ENCODE peak calls at places on chromosomes 2 and 18, in four cellular contexts. B is right lobe of liver, O is lung, K is MM.1S. Z is an unnamed sample. For H3K36me3, the result is how much of the 10 kb centered on the place peaks cover.

GRCh38 chr2:1685957-1686783 is 58.1 kb downstream of the PXDN start:
- DNase-seq in K (no peak), O (no peak), B (no peak), Z (no peak)

GRCh38 chr2:225182126-225182525 is 139.9 kb upstream of the DOCK10 start:
- DNase-seq in K (no peak), B (no peak), O (no peak), Z (no peak)

GRCh38 chr2:135485441-135485840 is 45.6 kb downstream of the ZRANB3 start:
- DNase-seq in K (no peak), O (no peak), B (no peak), Z (no peak)

GRCh38 chr2:7430421-7430868 is 513.2 kb downstream of the RNF144A start:
- DNase-seq in O (no peak), B (no peak), K (no peak), Z (no peak)

GRCh38 chr2:120108049-120108448 is 95.2 kb downstream of the EPB41L5 start:
- DNase-seq in O (peak), B (no peak), K (no peak), Z (peak)

GRCh38 chr18:3151379-3152264 is 68.1 kb downstream of the MYOM1 start:
- DNase-seq in O (no peak), B (no peak), K (peak), Z (no peak)

GRCh38 chr2:106057206-106057605 is 136.9 kb downstream of the UXS1 start:
- DNase-seq in B (no peak), K (peak), O (no peak), Z (no peak)

GRCh38 chr2:44902767-44903166 is 38.7 kb upstream of the SIX3 start:
- DNase-seq in K (peak), B (no peak), O (no peak), Z (no peak)

GRCh38 chr2:101976887-101977286 is 14.9 kb upstream of the IL1R2 start:
- DNase-seq in B (no peak), K (peak), O (no peak), Z (no peak)

GRCh38 chr2:160582481-160583161 is 89.0 kb upstream of the RBMS1 start:
- DNase-seq in K (no peak), B (no peak), O (no peak), Z (peak)
- H3K36me3 ChIP-seq in K (under half), B (under half), O (under half), Z (under half)

GRCh38 chr2:239139101-239139500 is 261.7 kb downstream of the HDAC4 start:
- DNase-seq in O (no peak), B (peak), K (no peak), Z (no peak)
- H3K36me3 ChIP-seq in O (under half), B (under half), K (under half), Z (under half)

DNA sequence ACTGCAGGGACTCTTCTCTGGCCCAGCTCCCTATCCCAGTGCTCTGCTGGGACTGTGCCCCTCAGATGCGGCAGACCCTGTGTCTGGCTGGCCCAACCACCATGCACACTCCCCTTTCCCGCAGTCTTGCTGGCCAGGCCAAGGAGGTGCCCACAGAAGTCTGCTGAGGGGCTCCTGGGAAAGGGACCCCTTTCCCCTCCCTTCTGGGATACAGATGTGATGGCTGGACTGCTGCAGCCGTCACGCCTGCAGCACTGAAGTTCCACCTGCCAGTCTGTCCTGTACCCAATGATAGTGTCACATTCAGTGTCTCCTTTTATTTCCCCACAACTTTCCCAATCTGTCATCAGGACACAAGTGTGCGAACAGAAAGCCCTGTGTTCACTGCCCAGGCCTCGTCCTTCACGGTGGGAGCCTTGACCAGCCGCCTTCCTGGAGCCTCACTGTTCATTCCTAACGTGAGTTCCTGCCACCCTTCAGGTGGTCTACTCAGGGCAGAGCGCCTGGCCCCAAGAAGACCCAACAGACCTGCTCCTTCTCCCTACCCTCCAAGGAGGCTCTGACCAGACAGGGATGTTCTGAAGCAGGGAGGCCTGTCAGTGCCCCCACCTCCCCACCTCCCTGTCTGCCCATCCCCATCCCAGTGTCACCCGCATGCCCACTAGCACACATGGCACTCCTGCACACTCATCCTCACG is 47.1 kb downstream of the ANKMY1 start:
- DNase-seq in K (no peak), O (peak), B (no peak), Z (no peak)
- H3K36me3 ChIP-seq in K (under half), O (under half), B (under half), Z (under half)

GRCh38 chr2:181471783-181472182 is 14.6 kb downstream of the ITGA4 start:
- DNase-seq in O (no peak), B (no peak), K (no peak), Z (no peak)
- H3K36me3 ChIP-seq in O (under half), B (under half), K (under half), Z (under half)

Z was measured in body of pancreas.